ENCODE peak calls at places on chromosomes 16 and 17, in nine cellular contexts. G, T, P, C, Q, I, R, Y and Z are unnamed samples.

GRCh38 chr16:69848635-69849545 is 86.8 kb downstream of the WWP2 start:
- DNase-seq in G (peak), T (peak), P (peak), C (peak), Q (no peak), I (no peak), R (no peak), Y (peak), Z (peak)

GRCh38 chr17:77498875-77499698 is 358.3 kb downstream of the SEC14L1 start:
- DNase-seq in G (no peak), T (no peak), P (no peak), C (no peak), Q (no peak), I (no peak), R (peak), Y (no peak), Z (no peak)

GRCh38 chr17:42097691-42098661 is at the start of gene ZNF385C:
- DNase-seq in G (no peak), T (no peak), P (no peak), C (no peak), Q (no peak), I (peak), R (peak), Y (no peak), Z (no peak)

GRCh38 chr16:85924675-85925074 is 25.7 kb downstream of the IRF8 start:
- DNase-seq in G (peak), T (no peak), P (peak), C (no peak), Q (no peak), I (no peak), R (no peak), Y (peak), Z (peak)

GRCh38 chr16:89279666-89280481 is 62.4 kb downstream of the ZNF778 start:
- DNase-seq in G (no peak), T (no peak), P (no peak), C (no peak), Q (no peak), I (no peak), R (no peak), Y (no peak), Z (no peak)

GRCh38 chr17:35521150-35521549 is 16.3 kb downstream of the SLFN12L start:
- DNase-seq in G (no peak), T (no peak), P (no peak), C (no peak), Q (no peak), I (no peak), R (no peak), Y (no peak), Z (no peak)

GRCh38 chr17:4329838-4330237 is 36.6 kb downstream of the UBE2G1 start:
- DNase-seq in G (peak), T (no peak), P (peak), C (peak), Q (no peak), I (no peak), R (no peak), Y (peak), Z (peak)

GRCh38 chr16:86882586-86883280 is 304.4 kb downstream of the FOXL1 start:
- DNase-seq in G (peak), T (peak), P (peak), C (peak), Q (no peak), I (no peak), R (no peak), Y (peak), Z (peak)

GRCh38 chr17:68777856-68778694 is 176.9 kb upstream of the FAM20A start:
- DNase-seq in G (no peak), T (no peak), P (no peak), C (no peak), Q (no peak), I (no peak), R (no peak), Y (no peak), Z (no peak)